ENCODE peak calls at places on chromosomes 6 and 20, in eight cellular contexts. O, A, T, P, L, D, I and V are unnamed samples.

GRCh38 chr20:61581825-61582188 is 329.7 kb downstream of the CDH4 start:
- DNase-seq in O (no peak), A (no peak), T (no peak), P (no peak), L (no peak), D (no peak), I (no peak), V (no peak)

GRCh38 chr6:32369678-32370077 is 2.0 kb downstream of the TSBP1 start:
- DNase-seq in O (no peak), A (peak), T (no peak), P (peak), L (no peak), D (no peak), I (no peak), V (no peak)

GRCh38 chr20:8749986-8750385 is 318.9 kb upstream of the PLCB4 start:
- DNase-seq in O (no peak), A (no peak), T (no peak), P (no peak), L (no peak), D (no peak), I (no peak), V (no peak)

GRCh38 chr6:138007014-138007472 is 100.2 kb downstream of the PERP start:
- DNase-seq in O (peak), A (peak), T (no peak), P (no peak), L (no peak), D (no peak), I (no peak), V (peak)

GRCh38 chr6:35491558-35492541 is 5.0 kb downstream of the TEAD3 start:
- DNase-seq in O (no peak), A (no peak), T (no peak), P (no peak), L (no peak), D (no peak), I (no peak), V (no peak)

GRCh38 chr6:52049252-52050050 is 38.0 kb downstream of the PKHD1 start:
- DNase-seq in O (no peak), A (peak), T (peak), P (no peak), L (no peak), D (no peak), I (no peak), V (peak)

GRCh38 chr6:35275417-35275816 is 15.9 kb downstream of the ZNF76 start:
- DNase-seq in O (no peak), A (no peak), T (no peak), P (no peak), L (no peak), D (no peak), I (no peak), V (no peak)

GRCh38 chr6:43452896-43453295 is 2.5 kb downstream of the DLK2 start:
- DNase-seq in O (no peak), A (no peak), T (no peak), P (no peak), L (no peak), D (no peak), I (no peak), V (no peak)

GRCh38 chr6:12324096-12324495 is 33.9 kb downstream of the EDN1 start:
- DNase-seq in O (no peak), A (peak), T (no peak), P (no peak), L (no peak), D (no peak), I (no peak), V (no peak)

GRCh38 chr6:51472745-51473483 is 614.5 kb downstream of the PKHD1 start:
- DNase-seq in O (no peak), A (no peak), T (no peak), P (no peak), L (no peak), D (no peak), I (no peak), V (no peak)

GRCh38 chr6:593139-593906 is 63.6 kb downstream of the HUS1B start:
- DNase-seq in O (no peak), A (peak), T (peak), P (peak), L (peak), D (no peak), I (peak), V (peak)

GRCh38 chr6:126701799-126702198 is 361.9 kb downstream of the CENPW start:
- DNase-seq in O (no peak), A (no peak), T (no peak), P (no peak), L (no peak), D (no peak), I (no peak), V (no peak)

GRCh38 chr6:30591008-30591407 is 19.8 kb downstream of the ABCF1 start:
- DNase-seq in O (no peak), A (no peak), T (no peak), P (no peak), L (no peak), D (no peak), I (no peak), V (no peak)

GRCh38 chr6:17700421-17701416 is 6.0 kb downstream of the NUP153 start:
- DNase-seq in O (no peak), A (no peak), T (no peak), P (no peak), L (no peak), D (no peak), I (no peak), V (no peak)

GRCh38 chr6:44999066-44999465 is 329.1 kb upstream of the RUNX2 start:
- DNase-seq in O (no peak), A (no peak), T (no peak), P (no peak), L (no peak), D (no peak), I (no peak), V (no peak)

GRCh38 chr20:18831830-18832229 is 18.2 kb downstream of the SCP2D1 start:
- DNase-seq in O (no peak), A (no peak), T (no peak), P (no peak), L (no peak), D (no peak), I (no peak), V (no peak)

GRCh38 chr6:18211338-18211737 is 53.0 kb downstream of the DEK start:
- DNase-seq in O (peak), A (no peak), T (no peak), P (no peak), L (no peak), D (no peak), I (no peak), V (no peak)

GRCh38 chr6:82057846-82058554 is 189.5 kb downstream of the IBTK start:
- DNase-seq in O (no peak), A (no peak), T (no peak), P (peak), L (no peak), D (no peak), I (no peak), V (no peak)

GRCh38 chr6:107713214-107713962 is 110.7 kb downstream of the SCML4 start:
- DNase-seq in O (no peak), A (no peak), T (no peak), P (no peak), L (peak), D (no peak), I (no peak), V (no peak)

GRCh38 chr6:78300885-78301284 is 566.5 kb upstream of the IRAK1BP1 start:
- DNase-seq in O (no peak), A (no peak), T (no peak), P (no peak), L (no peak), D (no peak), I (no peak), V (no peak)

GRCh38 chr6:89082439-89082838 is 1.9 kb downstream of the PNRC1 start:
- DNase-seq in O (no peak), A (no peak), T (no peak), P (no peak), L (no peak), D (no peak), I (no peak), V (no peak)

GRCh38 chr6:100176321-100176950 is 182.4 kb upstream of the MCHR2 start:
- DNase-seq in O (no peak), A (no peak), T (no peak), P (peak), L (no peak), D (no peak), I (no peak), V (no peak)

GRCh38 chr6:32081168-32081624 is 27.9 kb downstream of the TNXB start:
- DNase-seq in O (no peak), A (peak), T (peak), P (peak), L (no peak), D (no peak), I (peak), V (no peak)

GRCh38 chr6:71879016-71879415 is 7.3 kb upstream of the RIMS1 start:
- DNase-seq in O (no peak), A (no peak), T (no peak), P (no peak), L (no peak), D (no peak), I (no peak), V (no peak)

GRCh38 chr20:63129991-63130653 is 85.8 kb downstream of the YTHDF1 start:
- DNase-seq in O (no peak), A (no peak), T (no peak), P (no peak), L (no peak), D (peak), I (no peak), V (no peak)

GRCh38 chr6:43950731-43951062 is 176.6 kb downstream of the MRPL14 start:
- DNase-seq in O (no peak), A (no peak), T (no peak), P (no peak), L (no peak), D (no peak), I (no peak), V (no peak)

GRCh38 chr6:50145125-50145524 is 95.4 kb upstream of the DEFB112 start:
- DNase-seq in O (no peak), A (no peak), T (no peak), P (no peak), L (no peak), D (no peak), I (no peak), V (no peak)

GRCh38 chr6:33641602-33642001 is 20.5 kb downstream of the ITPR3 start:
- DNase-seq in O (no peak), A (no peak), T (no peak), P (no peak), L (no peak), D (no peak), I (no peak), V (no peak)

GRCh38 chr6:25494469-25494868 is 157.5 kb upstream of the SCGN start:
- DNase-seq in O (no peak), A (no peak), T (no peak), P (no peak), L (no peak), D (no peak), I (no peak), V (no peak)

GRCh38 chr6:43838276-43839036 is 68.4 kb downstream of the VEGFA start:
- DNase-seq in O (no peak), A (peak), T (no peak), P (peak), L (no peak), D (no peak), I (peak), V (no peak)

GRCh38 chr6:118335325-118335724 is 212.8 kb upstream of the PLN start:
- DNase-seq in O (no peak), A (no peak), T (no peak), P (no peak), L (no peak), D (no peak), I (no peak), V (no peak)